ENCODE peak calls at places on chromosomes 3 and 15, in seven cellular contexts. B, K, W, S, C, X and E are unnamed samples.

GRCh38 chr3:194870394-194871110 is 184.9 kb downstream of the FAM43A start:
- DNase-seq in B (peak), K (no peak), W (peak), S (no peak), C (no peak), X (no peak), E (no peak)

GRCh38 chr3:187686874-187687273 is 15.5 kb downstream of the RTP2 start:
- DNase-seq in B (no peak), K (no peak), W (no peak), S (no peak), C (no peak), X (no peak), E (no peak)

GRCh38 chr3:20072422-20072821 is 32.2 kb downstream of the KAT2B start:
- DNase-seq in B (no peak), K (no peak), W (no peak), S (no peak), C (no peak), X (no peak), E (no peak)

GRCh38 chr15:76793162-76793561 is 112.0 kb downstream of the SCAPER start:
- DNase-seq in B (no peak), K (no peak), W (no peak), S (no peak), C (no peak), X (no peak), E (no peak)

GRCh38 chr15:78691167-78691872 is 50.3 kb upstream of the CHRNB4 start:
- DNase-seq in B (peak), K (no peak), W (no peak), S (no peak), C (no peak), X (no peak), E (no peak)

GRCh38 chr3:127690106-127690505 is 17.4 kb downstream of the ABTB1 start:
- DNase-seq in B (peak), K (no peak), W (peak), S (no peak), C (no peak), X (no peak), E (no peak)

GRCh38 chr3:5299146-5299545 is 111.6 kb downstream of the EDEM1 start:
- DNase-seq in B (no peak), K (no peak), W (no peak), S (no peak), C (no peak), X (no peak), E (no peak)

GRCh38 chr3:131903988-131904415 is 130.8 kb downstream of the CPNE4 start:
- DNase-seq in B (peak), K (no peak), W (peak), S (no peak), C (no peak), X (no peak), E (peak)

GRCh38 chr3:133479895-133480669 is 80.2 kb downstream of the BFSP2 start:
- DNase-seq in B (no peak), K (peak), W (no peak), S (no peak), C (no peak), X (no peak), E (no peak)

GRCh38 chr15:23690450-23690852 is 3.3 kb upstream of the NDN start:
- DNase-seq in B (peak), K (no peak), W (no peak), S (no peak), C (peak), X (peak), E (no peak)

GRCh38 chr3:171420667-171421066 is 39.5 kb downstream of the TNIK start:
- DNase-seq in B (peak), K (no peak), W (no peak), S (no peak), C (no peak), X (no peak), E (no peak)

GRCh38 chr3:110815008-110815583 is 256.5 kb upstream of the NECTIN3 start:
- DNase-seq in B (peak), K (no peak), W (peak), S (no peak), C (no peak), X (no peak), E (peak)

GRCh38 chr15:48336940-48337339 is 5.7 kb downstream of the DUT start:
- DNase-seq in B (peak), K (peak), W (no peak), S (peak), C (no peak), X (no peak), E (no peak)

GRCh38 chr3:96070682-96071081 is 743.7 kb upstream of the EPHA6 start:
- DNase-seq in B (no peak), K (no peak), W (no peak), S (no peak), C (no peak), X (no peak), E (no peak)

GRCh38 chr15:68517285-68517711 is 61.5 kb upstream of the CORO2B start:
- DNase-seq in B (no peak), K (no peak), W (peak), S (no peak), C (no peak), X (no peak), E (no peak)

GRCh38 chr3:19799115-19799514 is 134.9 kb downstream of the EFHB start:
- DNase-seq in B (no peak), K (no peak), W (no peak), S (no peak), C (no peak), X (no peak), E (no peak)

GRCh38 chr3:195013962-195014361 is 257.0 kb downstream of the XXYLT1 start:
- DNase-seq in B (no peak), K (no peak), W (no peak), S (no peak), C (no peak), X (no peak), E (no peak)

GRCh38 chr3:183991403-183991802 is 26.3 kb downstream of the ABCC5 start:
- DNase-seq in B (no peak), K (no peak), W (no peak), S (no peak), C (no peak), X (no peak), E (no peak)

GRCh38 chr3:99966657-99967420 is 147.5 kb downstream of the FILIP1L start:
- DNase-seq in B (peak), K (no peak), W (peak), S (no peak), C (no peak), X (no peak), E (no peak)

GRCh38 chr3:65560901-65561300 is 477.8 kb downstream of the MAGI1 start:
- DNase-seq in B (no peak), K (no peak), W (no peak), S (no peak), C (no peak), X (no peak), E (no peak)

GRCh38 chr3:45347329-45348000 is 40.9 kb upstream of the LARS2 start:
- DNase-seq in B (peak), K (no peak), W (peak), S (no peak), C (no peak), X (no peak), E (no peak)

GRCh38 chr3:4071481-4072184 is 231.5 kb upstream of the SETMAR start:
- DNase-seq in B (no peak), K (no peak), W (no peak), S (no peak), C (no peak), X (no peak), E (no peak)

GRCh38 chr15:60605879-60606304 is 127.0 kb upstream of the ICE2 start:
- DNase-seq in B (peak), K (no peak), W (peak), S (no peak), C (no peak), X (no peak), E (peak)

GRCh38 chr3:127791221-127791913 is 30.9 kb downstream of the MGLL start:
- DNase-seq in B (peak), K (peak), W (peak), S (no peak), C (no peak), X (no peak), E (peak)

GRCh38 chr3:191136347-191136746 is 62.7 kb upstream of the OSTN start:
- DNase-seq in B (peak), K (peak), W (peak), S (no peak), C (no peak), X (no peak), E (no peak)

GRCh38 chr3:150069158-150069536 is 98.5 kb upstream of the PFN2 start:
- DNase-seq in B (no peak), K (no peak), W (no peak), S (no peak), C (no peak), X (no peak), E (no peak)

GRCh38 chr3:61796088-61796680 is 234.8 kb downstream of the PTPRG start:
- DNase-seq in B (no peak), K (no peak), W (no peak), S (no peak), C (no peak), X (no peak), E (no peak)

GRCh38 chr3:117141821-117142220 is 432.2 kb downstream of the TUSC7 start:
- DNase-seq in B (no peak), K (no peak), W (no peak), S (no peak), C (no peak), X (no peak), E (no peak)

GRCh38 chr15:78943692-78944091 is 1.2 kb downstream of the CTSH start:
- DNase-seq in B (no peak), K (no peak), W (no peak), S (no peak), C (no peak), X (no peak), E (no peak)

GRCh38 chr3:18919158-18919557 is 229.2 kb upstream of the KCNH8 start:
- DNase-seq in B (no peak), K (no peak), W (no peak), S (no peak), C (no peak), X (no peak), E (no peak)

GRCh38 chr15:60757273-60757672 is 278.3 kb upstream of the ICE2 start:
- DNase-seq in B (no peak), K (no peak), W (no peak), S (no peak), C (no peak), X (no peak), E (no peak)

DNA sequence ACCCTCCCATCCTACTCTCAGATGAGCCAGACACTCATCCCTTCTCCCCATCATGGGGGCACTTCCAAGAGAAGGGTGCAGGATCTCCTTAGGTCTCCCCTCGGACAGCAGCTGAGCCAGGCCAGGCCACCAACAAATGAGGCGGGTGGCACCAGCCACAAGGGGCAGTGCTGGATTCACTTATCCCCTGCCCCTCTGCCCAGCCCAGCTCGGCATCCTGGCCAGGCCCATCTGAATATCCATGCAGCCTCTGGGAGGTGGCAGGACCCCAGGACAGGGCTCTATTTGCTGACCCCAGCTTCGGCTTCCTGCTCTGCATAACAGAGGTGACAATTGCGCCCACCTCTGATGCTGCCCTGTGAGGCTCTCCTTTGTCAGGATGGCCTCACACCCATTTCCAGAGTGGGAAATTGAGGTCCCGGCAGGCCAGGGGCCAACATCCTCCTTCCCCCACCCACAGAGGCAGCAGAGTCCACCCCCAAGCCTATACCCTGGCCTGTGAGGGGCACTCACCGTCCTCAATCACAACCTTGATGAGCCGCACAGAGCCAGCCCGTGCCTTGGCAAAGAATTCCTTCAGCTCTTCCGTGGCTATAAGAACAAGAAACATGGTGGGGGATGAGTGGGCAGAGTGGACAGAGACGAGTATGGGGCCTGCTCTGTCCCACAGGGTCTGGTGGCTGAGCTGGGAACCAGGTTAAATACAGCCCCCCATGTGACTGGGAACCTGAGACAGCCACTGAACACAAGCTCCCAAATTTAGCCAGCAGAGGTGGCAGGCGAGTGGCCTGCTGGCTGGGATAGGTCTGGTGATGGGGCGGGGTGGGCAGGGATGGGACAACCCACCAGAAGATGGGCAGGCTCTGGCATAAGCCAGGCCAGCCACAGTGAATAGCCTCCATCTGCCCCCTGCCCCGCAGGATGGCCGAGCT is 4.2 kb downstream of the TWF2 start:
- DNase-seq in B (no peak), K (no peak), W (no peak), S (no peak), C (no peak), X (no peak), E (no peak)
- TF ChIP-seq CTCF in B (no peak), K (no peak), W (peak), S (no peak), C (no peak), X (no peak), E (no peak)

DNA sequence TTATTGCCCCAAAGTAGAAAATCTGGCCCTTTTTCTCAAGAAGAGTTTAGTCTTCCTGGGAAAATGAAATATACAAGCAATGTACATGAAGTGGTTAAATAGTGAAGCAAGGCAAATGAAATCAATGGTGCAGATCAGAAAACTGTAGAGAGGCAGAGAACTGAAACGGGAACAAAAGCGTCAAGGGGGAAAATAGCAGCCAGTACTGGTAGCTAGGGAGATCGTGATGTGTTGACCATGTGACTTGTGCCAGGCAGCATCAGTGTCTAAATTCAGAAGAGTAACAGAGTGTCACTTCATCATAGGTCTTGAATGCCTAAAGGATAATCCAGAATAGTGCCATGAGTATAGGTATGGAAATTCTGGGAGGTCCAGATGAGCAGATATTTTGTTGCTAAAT is 163.1 kb downstream of the CHL1 start:
- DNase-seq in B (no peak), K (no peak), W (no peak), S (no peak), C (no peak), X (no peak), E (no peak)
- TF ChIP-seq CTCF in B (no peak), K (no peak), W (no peak), S (no peak), C (no peak), X (no peak), E (no peak)

GRCh38 chr3:139434764-139435291 is 41.5 kb downstream of the RBP2 start:
- DNase-seq in B (peak), K (no peak), W (peak), S (no peak), C (no peak), X (no peak), E (no peak)
- TF ChIP-seq CTCF in B (no peak), K (no peak), W (no peak), S (no peak), C (no peak), X (no peak), E (no peak)

GRCh38 chr3:147757919-147758318 is 348.8 kb downstream of the ZIC1 start:
- DNase-seq in B (no peak), K (no peak), W (no peak), S (no peak), C (no peak), X (no peak), E (no peak)
- TF ChIP-seq CTCF in B (no peak), K (no peak), W (no peak), S (no peak), C (no peak), X (no peak), E (no peak)

DNA sequence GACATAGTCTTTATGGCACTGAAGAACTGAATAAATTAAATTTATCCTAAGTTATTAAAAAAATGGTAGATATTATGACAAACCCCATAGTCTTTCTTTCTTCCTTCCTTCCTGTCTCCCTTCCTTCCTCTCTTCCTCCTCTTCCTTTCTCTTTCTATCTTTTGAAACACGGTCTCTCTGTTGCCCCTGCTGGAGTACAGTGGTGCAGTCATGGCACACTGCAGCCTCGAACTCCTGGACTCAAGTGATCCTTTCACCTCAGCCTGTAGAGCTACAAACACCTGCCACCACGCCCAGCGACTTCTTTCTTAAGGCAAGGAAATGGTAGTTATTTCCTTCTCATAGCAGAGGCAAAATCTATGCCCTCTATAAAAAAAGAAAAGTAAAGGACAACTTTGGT is 354.6 kb downstream of the GAP43 start:
- DNase-seq in B (no peak), K (no peak), W (no peak), S (no peak), C (no peak), X (no peak), E (no peak)
- TF ChIP-seq CTCF in B (no peak), K (no peak), W (no peak), S (no peak), C (no peak), X (no peak), E (no peak)

GRCh38 chr3:196788509-196788908 is 48.9 kb downstream of the PAK2 start:
- DNase-seq in B (peak), K (no peak), W (no peak), S (no peak), C (no peak), X (no peak), E (peak)

GRCh38 chr3:196793224-196793623 is 53.6 kb downstream of the PAK2 start:
- DNase-seq in B (peak), K (no peak), W (peak), S (no peak), C (no peak), X (no peak), E (peak)

GRCh38 chr3:196792771-196793170 is 53.1 kb downstream of the PAK2 start:
- DNase-seq in B (peak), K (no peak), W (peak), S (no peak), C (no peak), X (no peak), E (no peak)

GRCh38 chr3:196790636-196791035 is 51.0 kb downstream of the PAK2 start:
- DNase-seq in B (no peak), K (no peak), W (no peak), S (no peak), C (no peak), X (no peak), E (no peak)

GRCh38 chr3:196789773-196790419 is 50.2 kb downstream of the PAK2 start:
- DNase-seq in B (no peak), K (no peak), W (no peak), S (no peak), C (no peak), X (no peak), E (no peak)
- TF ChIP-seq CTCF in B (no peak), K (no peak), W (no peak), S (no peak), C (no peak), X (no peak), E (no peak)

GRCh38 chr3:179272385-179272784 is 21.5 kb upstream of the KCNMB3 start:
- DNase-seq in B (peak), K (no peak), W (no peak), S (no peak), C (no peak), X (no peak), E (no peak)
- TF ChIP-seq CTCF in B (peak), K (no peak), W (peak), S (no peak), C (no peak), X (no peak), E (peak)

GRCh38 chr3:146163584-146163983 is 2.6 kb upstream of the PLOD2 start:
- DNase-seq in B (peak), K (no peak), W (peak), S (no peak), C (no peak), X (no peak), E (no peak)
- TF ChIP-seq CTCF in B (peak), K (no peak), W (peak), S (no peak), C (no peak), X (peak), E (no peak)